ENCODE peak calls at places on chromosomes 2 and 18, in nine cellular contexts. E is NB4; N is cardiac muscle cell; J is GM23338; M is CD8-positive, alpha-beta T cell; P is coronary artery; K is CD14-positive monocyte; I is GM13977; V is GM12865. W is an unnamed sample.

GRCh38 chr2:174615951-174616436 is 18.4 kb upstream of the WIPF1 start:
- DNase-seq in E (no peak), N (peak), J (no peak), M (no peak), P (no peak), K (no peak), I (no peak), V (no peak), W (no peak)

GRCh38 chr2:88599527-88599926 is 27.7 kb downstream of the EIF2AK3 start:
- DNase-seq in E (peak), N (no peak), J (no peak), M (no peak), P (no peak), K (no peak), I (no peak), V (no peak), W (no peak)

GRCh38 chr18:10265560-10266235 is 188.7 kb upstream of the APCDD1 start:
- DNase-seq in E (peak), N (no peak), J (no peak), M (no peak), P (no peak), K (no peak), I (no peak), V (no peak), W (no peak)

GRCh38 chr2:219537657-219538487 is 5.7 kb downstream of the CHPF start:
- DNase-seq in E (no peak), N (no peak), J (peak), M (no peak), P (no peak), K (no peak), I (no peak), V (no peak), W (no peak)

GRCh38 chr2:157217409-157217808 is 40.1 kb upstream of the GALNT5 start:
- DNase-seq in E (no peak), N (no peak), J (no peak), M (no peak), P (no peak), K (no peak), I (no peak), V (no peak), W (no peak)

GRCh38 chr2:221914334-221914733 is 342.2 kb upstream of the EPHA4 start:
- DNase-seq in E (no peak), N (no peak), J (no peak), M (no peak), P (no peak), K (no peak), I (no peak), V (no peak), W (no peak)

GRCh38 chr2:235238537-235238936 is 255.3 kb upstream of the AGAP1 start:
- DNase-seq in E (no peak), N (peak), J (no peak), M (no peak), P (no peak), K (no peak), I (no peak), V (no peak), W (no peak)

GRCh38 chr2:55161295-55162210 is 70.5 kb downstream of the CLHC1 start:
- DNase-seq in E (no peak), N (peak), J (no peak), M (no peak), P (no peak), K (peak), I (no peak), V (no peak), W (no peak)

GRCh38 chr2:31428001-31428418 is 13.5 kb upstream of the XDH start:
- DNase-seq in E (peak), N (no peak), J (peak), M (no peak), P (no peak), K (no peak), I (no peak), V (peak), W (no peak)

GRCh38 chr2:11710632-11711381 is 35.6 kb upstream of the LPIN1 start:
- DNase-seq in E (no peak), N (peak), J (no peak), M (no peak), P (no peak), K (no peak), I (no peak), V (no peak), W (no peak)

GRCh38 chr2:25168256-25169072 is at the start of gene POMC:
- DNase-seq in E (peak), N (peak), J (peak), M (peak), P (no peak), K (no peak), I (peak), V (peak), W (no peak)

GRCh38 chr2:223674998-223675609 is 72.9 kb upstream of the SCG2 start:
- DNase-seq in E (peak), N (peak), J (no peak), M (no peak), P (no peak), K (no peak), I (no peak), V (peak), W (no peak)

GRCh38 chr2:99656938-99657337 is 167.1 kb upstream of the REV1 start:
- DNase-seq in E (no peak), N (peak), J (no peak), M (no peak), P (no peak), K (no peak), I (no peak), V (no peak), W (no peak)

GRCh38 chr2:241846406-241846805 is 12.3 kb downstream of the PDCD1 start:
- DNase-seq in E (no peak), N (no peak), J (no peak), M (no peak), P (no peak), K (no peak), I (no peak), V (no peak), W (no peak)

GRCh38 chr2:47783491-47784330 is 766 bp downstream of the MSH6 start:
- DNase-seq in E (peak), N (peak), J (peak), M (peak), P (peak), K (peak), I (peak), V (peak), W (no peak)

GRCh38 chr2:219527076-219527394 is 12.8 kb downstream of the ASIC4 start:
- DNase-seq in E (no peak), N (no peak), J (no peak), M (no peak), P (no peak), K (no peak), I (no peak), V (no peak), W (no peak)

GRCh38 chr18:1513519-1513918 is 608.8 kb downstream of the ADCYAP1 start:
- DNase-seq in E (no peak), N (peak), J (no peak), M (no peak), P (no peak), K (no peak), I (no peak), V (no peak), W (no peak)

GRCh38 chr2:2655451-2655850 is 324.4 kb upstream of the MYT1L start:
- DNase-seq in E (no peak), N (no peak), J (no peak), M (no peak), P (no peak), K (no peak), I (no peak), V (no peak), W (no peak)

GRCh38 chr2:223952280-223952968 is 4.8 kb upstream of the MRPL44 start:
- DNase-seq in E (no peak), N (no peak), J (no peak), M (no peak), P (no peak), K (no peak), I (peak), V (peak), W (no peak)

GRCh38 chr2:158395166-158395565 is 61.4 kb downstream of the CCDC148 start:
- DNase-seq in E (no peak), N (no peak), J (no peak), M (no peak), P (no peak), K (no peak), I (no peak), V (no peak), W (no peak)

GRCh38 chr2:58845011-58845410 is 603.9 kb upstream of the FANCL start:
- DNase-seq in E (no peak), N (no peak), J (no peak), M (no peak), P (no peak), K (no peak), I (no peak), V (no peak), W (no peak)

GRCh38 chr18:48838166-48838775 is 112.5 kb downstream of the SMAD7 start:
- DNase-seq in E (no peak), N (no peak), J (no peak), M (no peak), P (no peak), K (peak), I (no peak), V (no peak), W (peak)

GRCh38 chr2:54666131-54666637 is 57.3 kb upstream of the EML6 start:
- DNase-seq in E (no peak), N (peak), J (no peak), M (no peak), P (no peak), K (no peak), I (no peak), V (no peak), W (no peak)

GRCh38 chr2:105139556-105140236 is 101.8 kb downstream of the MRPS9 start:
- DNase-seq in E (no peak), N (no peak), J (no peak), M (no peak), P (no peak), K (no peak), I (no peak), V (no peak), W (no peak)

GRCh38 chr2:197248623-197249022 is 62.0 kb downstream of the ANKRD44 start:
- DNase-seq in E (peak), N (peak), J (no peak), M (no peak), P (no peak), K (no peak), I (no peak), V (peak), W (no peak)

DNA sequence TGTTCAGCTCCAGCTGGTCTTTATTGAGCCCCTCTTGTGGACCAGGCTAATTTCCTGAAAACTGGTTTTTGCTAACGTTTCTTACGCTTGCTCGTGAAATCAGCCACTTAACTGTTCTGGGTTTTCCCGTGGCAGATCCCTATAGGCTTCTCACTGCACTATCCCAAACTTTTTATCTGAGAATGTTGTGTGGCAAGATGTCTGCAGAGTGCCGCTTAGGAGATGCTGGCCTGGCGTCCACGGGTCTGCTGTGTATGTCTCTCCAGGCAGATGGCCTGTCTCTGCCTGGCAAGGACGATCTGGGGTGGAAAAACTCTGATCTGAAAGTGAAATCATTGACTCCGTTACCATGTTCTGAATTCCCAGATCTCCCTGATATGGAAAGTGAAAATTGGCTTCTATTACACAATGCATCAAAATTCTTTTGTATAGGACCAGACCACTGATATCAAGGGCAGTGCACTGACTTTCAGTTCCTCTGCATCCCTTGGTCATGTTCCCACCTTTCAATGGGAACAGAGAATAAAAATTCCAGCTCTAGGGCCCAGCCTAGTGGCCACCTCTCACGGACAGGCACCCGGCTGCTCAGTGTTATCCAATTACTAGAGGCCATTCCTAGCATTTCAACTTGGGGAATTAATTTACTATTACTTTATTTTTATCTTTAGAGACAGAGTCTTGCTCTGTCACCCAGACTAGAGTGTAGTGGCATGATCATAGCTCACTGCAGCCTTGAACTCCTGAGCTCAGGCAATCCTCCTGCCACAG is 154.6 kb downstream of the ACOXL start:
- DNase-seq in E (no peak), N (no peak), J (peak), M (no peak), P (no peak), K (no peak), I (no peak), V (no peak), W (no peak)
- TF ChIP-seq CTCF in E (no peak), N (no peak), J (peak), M (no peak), P (no peak), K (no peak), I (no peak), V (no peak), W (no peak)

GRCh38 chr2:45000341-45000901 is 8.8 kb downstream of the SIX2 start:
- DNase-seq in E (peak), N (peak), J (peak), M (no peak), P (no peak), K (no peak), I (no peak), V (no peak), W (no peak)
- TF ChIP-seq CTCF in E (no peak), N (no peak), J (peak), M (no peak), P (no peak), K (no peak), I (no peak), V (no peak), W (no peak)

GRCh38 chr2:72104821-72105588 is 42.7 kb downstream of the CYP26B1 start:
- DNase-seq in E (peak), N (no peak), J (peak), M (no peak), P (peak), K (no peak), I (no peak), V (no peak), W (no peak)
- TF ChIP-seq CTCF in E (no peak), N (no peak), J (peak), M (no peak), P (no peak), K (no peak), I (no peak), V (no peak), W (no peak)

GRCh38 chr2:154589514-154589913 is 109.0 kb upstream of the KCNJ3 start:
- DNase-seq in E (no peak), N (no peak), J (peak), M (no peak), P (no peak), K (no peak), I (no peak), V (no peak), W (no peak)
- TF ChIP-seq CTCF in E (no peak), N (no peak), J (no peak), M (no peak), P (no peak), K (no peak), I (no peak), V (no peak), W (no peak)

GRCh38 chr2:23199115-23199918 is 185.7 kb upstream of the KLHL29 start:
- DNase-seq in E (peak), N (peak), J (peak), M (no peak), P (no peak), K (no peak), I (peak), V (peak), W (no peak)
- TF ChIP-seq CTCF in E (peak), N (peak), J (peak), M (no peak), P (no peak), K (peak), I (peak), V (peak), W (peak)

GRCh38 chr2:215425021-215425782 is 10.7 kb downstream of the FN1 start:
- DNase-seq in E (no peak), N (peak), J (no peak), M (no peak), P (no peak), K (no peak), I (no peak), V (no peak), W (no peak)
- TF ChIP-seq CTCF in E (no peak), N (no peak), J (no peak), M (no peak), P (no peak), K (no peak), I (no peak), V (no peak), W (peak)

DNA sequence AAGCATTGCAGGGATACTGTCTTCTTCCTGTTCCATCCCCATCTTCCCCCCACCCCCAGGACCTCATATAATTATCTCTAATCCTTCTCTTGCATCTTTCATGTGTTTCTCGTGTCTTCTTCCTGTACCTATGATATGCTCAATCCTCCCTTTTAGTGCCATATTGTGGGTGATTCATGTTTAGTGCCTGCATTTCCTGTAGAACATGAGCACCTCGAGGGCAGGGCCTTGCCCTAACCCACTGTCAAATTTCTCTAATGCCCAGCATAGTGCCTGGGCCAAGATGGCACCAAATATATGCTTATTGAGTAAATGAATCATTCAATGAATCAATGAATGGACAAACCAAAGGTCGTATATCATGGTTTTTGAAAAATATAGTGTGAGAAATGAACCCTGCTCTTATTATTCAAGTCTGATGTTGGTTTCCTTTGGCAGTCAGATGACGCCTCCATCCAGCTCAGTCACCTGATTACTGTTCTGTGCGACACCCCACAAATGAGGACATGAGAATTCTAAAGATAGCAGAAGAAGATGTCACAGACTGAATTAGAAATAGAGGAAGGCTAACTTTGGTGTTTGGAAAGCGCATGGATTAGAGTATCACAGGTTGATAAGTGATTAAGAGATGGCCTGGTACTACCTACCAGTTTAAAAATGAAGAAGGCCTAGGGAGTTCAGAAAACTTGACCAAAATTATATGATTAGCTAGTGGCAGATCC is 278.4 kb downstream of the PRKCE start:
- DNase-seq in E (no peak), N (no peak), J (no peak), M (no peak), P (no peak), K (peak), I (peak), V (no peak), W (no peak)
- TF ChIP-seq CTCF in E (no peak), N (no peak), J (no peak), M (no peak), P (no peak), K (no peak), I (no peak), V (no peak), W (no peak)

DNA sequence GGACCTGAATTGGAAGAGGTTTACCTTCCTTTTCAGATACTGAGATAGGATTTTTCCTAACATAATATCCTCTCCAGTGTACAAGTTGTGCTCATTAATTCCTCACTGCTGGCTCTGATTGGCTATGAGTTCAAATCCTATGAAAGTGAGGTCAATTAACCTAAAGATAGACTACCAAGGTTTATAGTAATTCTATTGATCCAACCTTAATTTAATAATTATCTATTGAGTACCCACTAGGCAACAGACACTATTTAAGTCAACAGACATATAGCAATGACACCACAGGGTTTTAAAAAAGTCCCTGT is 81.2 kb downstream of the NABP1 start:
- DNase-seq in E (no peak), N (no peak), J (no peak), M (no peak), P (no peak), K (no peak), I (no peak), V (no peak), W (no peak)
- TF ChIP-seq CTCF in E (no peak), N (no peak), J (no peak), M (peak), P (no peak), K (peak), I (no peak), V (no peak), W (peak)

GRCh38 chr2:68124321-68124720 is 33.4 kb upstream of the PNO1 start:
- DNase-seq in E (no peak), N (peak), J (no peak), M (no peak), P (no peak), K (no peak), I (no peak), V (no peak), W (no peak)

GRCh38 chr2:68122680-68122964 is 35.1 kb upstream of the PNO1 start:
- DNase-seq in E (no peak), N (no peak), J (no peak), M (no peak), P (no peak), K (no peak), I (no peak), V (no peak), W (no peak)

GRCh38 chr2:68126561-68126960 is 31.1 kb upstream of the PNO1 start:
- DNase-seq in E (no peak), N (no peak), J (no peak), M (no peak), P (no peak), K (no peak), I (no peak), V (no peak), W (no peak)

GRCh38 chr2:68125821-68126220 is 31.9 kb upstream of the PNO1 start:
- DNase-seq in E (no peak), N (no peak), J (no peak), M (no peak), P (no peak), K (no peak), I (no peak), V (no peak), W (no peak)

GRCh38 chr2:68127358-68128242 is 30.1 kb upstream of the PNO1 start:
- DNase-seq in E (peak), N (no peak), J (no peak), M (no peak), P (no peak), K (no peak), I (peak), V (peak), W (no peak)
- TF ChIP-seq CTCF in E (no peak), N (no peak), J (no peak), M (no peak), P (no peak), K (no peak), I (no peak), V (no peak), W (no peak)

DNA sequence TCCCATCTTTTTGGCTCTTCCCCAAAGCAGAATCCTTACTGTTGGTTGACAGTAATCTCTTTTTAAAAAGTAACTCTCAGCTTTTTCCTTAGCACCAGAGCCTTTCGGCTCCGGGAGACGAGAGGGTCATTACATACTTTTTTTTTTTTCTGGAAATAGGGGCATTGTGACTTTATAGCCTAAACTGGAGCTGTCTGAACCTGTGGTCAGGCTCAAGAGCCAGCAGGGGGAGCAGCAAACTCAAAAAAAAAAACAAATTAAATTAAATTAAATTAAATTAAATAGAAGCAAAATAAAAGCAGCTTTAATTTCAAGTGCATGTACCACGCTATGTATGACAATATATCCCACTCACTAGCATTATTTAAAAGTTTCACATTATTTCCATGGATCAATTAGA is 156.6 kb downstream of the DTNA start:
- DNase-seq in E (no peak), N (peak), J (peak), M (no peak), P (no peak), K (no peak), I (no peak), V (no peak), W (no peak)
- TF ChIP-seq CTCF in E (peak), N (peak), J (peak), M (peak), P (peak), K (peak), I (peak), V (peak), W (peak)

W was measured in chondrocyte.